ENCODE peak calls at places on chromosomes 2 and 18, in seven cellular contexts. T is testis, F is right cardiac atrium, Z is foreskin fibroblast, W is fibroblast of pulmonary artery, J is AG04450, X is stomach. C is an unnamed sample.
A peak's percentile ranks its signal among the peaks of the same experiment; 100 is the strongest.

GRCh38 chr2:112829247-112829646 is 7.3 kb downstream of the IL1B start:
- DNase-seq in T (no peak), F (no peak), Z (no peak), W (peak; percentile 63), J (no peak), X (no peak), C (no peak)

GRCh38 chr2:3307236-3307635 is 70.4 kb downstream of the EIPR1 start:
- DNase-seq in T (no peak), F (no peak), Z (no peak), W (no peak), J (no peak), X (no peak), C (no peak)

GRCh38 chr2:234564719-234565118 is 67.8 kb upstream of the ARL4C start:
- DNase-seq in T (no peak), F (no peak), Z (peak; percentile 56), W (peak; percentile 54), J (peak; percentile 49), X (no peak), C (no peak)

GRCh38 chr2:48114256-48114655 is 208.0 kb upstream of the FBXO11 start:
- DNase-seq in T (no peak), F (no peak), Z (peak; percentile 56), W (peak; percentile 89), J (no peak), X (peak; percentile 34), C (peak; percentile 83)

GRCh38 chr2:75375646-75376582 is 176.6 kb upstream of the TACR1 start:
- DNase-seq in T (no peak), F (no peak), Z (peak; percentile 29), W (no peak), J (no peak), X (no peak), C (no peak)

GRCh38 chr2:238701066-238701906 is 146.6 kb upstream of the TWIST2 start:
- DNase-seq in T (no peak), F (no peak), Z (no peak), W (no peak), J (no peak), X (no peak), C (no peak)

GRCh38 chr2:198371902-198372611 is 567.7 kb downstream of the PLCL1 start:
- DNase-seq in T (no peak), F (no peak), Z (peak; percentile 38), W (no peak), J (no peak), X (no peak), C (no peak)

GRCh38 chr18:67608909-67609308 is 92.4 kb upstream of the DSEL start:
- DNase-seq in T (no peak), F (no peak), Z (peak; percentile 32), W (peak; percentile 69), J (peak; percentile 7), X (no peak), C (no peak)

GRCh38 chr2:60992985-60993392 is 24.5 kb upstream of the PEX13 start:
- DNase-seq in T (no peak), F (no peak), Z (no peak), W (no peak), J (no peak), X (peak; percentile 40), C (peak; percentile 46)

GRCh38 chr2:86072271-86072858 is 33.3 kb downstream of the POLR1A start:
- DNase-seq in T (peak; percentile 40), F (peak; percentile 93), Z (no peak), W (peak; percentile 39), J (no peak), X (peak; percentile 82), C (peak; percentile 72)

DNA sequence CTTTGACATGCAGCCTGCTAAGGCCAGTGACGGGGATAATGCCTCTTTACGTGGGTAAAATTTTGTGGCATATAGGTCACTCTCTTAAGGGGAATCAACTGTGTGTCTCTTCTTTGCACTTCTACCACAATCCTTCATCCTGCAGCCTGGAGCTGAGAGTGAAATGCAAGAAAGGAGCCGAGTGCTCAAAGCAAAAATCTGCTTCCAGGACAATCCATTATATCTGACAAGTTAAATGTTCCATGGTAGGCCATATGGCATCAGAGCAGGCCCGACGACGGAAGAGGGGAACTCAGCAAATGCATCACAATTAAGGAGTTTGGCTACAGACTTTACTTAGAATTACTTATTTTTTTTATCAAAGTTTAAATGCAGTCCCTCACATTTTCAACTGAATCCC is 171.2 kb downstream of the TCF4 start:
- DNase-seq in T (no peak), F (no peak), Z (no peak), W (no peak), J (no peak), X (no peak), C (no peak)
- H3K4me3 ChIP-seq in T (no peak overlapping the region), F (no peak overlapping the region), Z (no peak overlapping the region), W (no peak overlapping the region), J (no peak overlapping the region), X (no peak overlapping the region), C (no peak overlapping the region)

GRCh38 chr18:7566244-7566586 is 901 bp upstream of the PTPRM start:
- DNase-seq in T (no peak), F (no peak), Z (no peak), W (no peak), J (no peak), X (no peak), C (no peak)
- H3K4me3 ChIP-seq in T (peak overlapping the region; percentile 67), F (peak overlapping the region; percentile 84), Z (peak overlapping the region; percentile 73), W (peak overlapping the region; percentile 65), J (peak overlapping the region; percentile 72), X (peak overlapping the region; percentile 87), C (peak overlapping the region; percentile 83)

GRCh38 chr2:157439792-157440186 is 4.1 kb downstream of the CYTIP start:
- DNase-seq in T (no peak), F (no peak), Z (no peak), W (no peak), J (no peak), X (no peak), C (peak; percentile 67)
- H3K4me3 ChIP-seq in T (no peak overlapping the region), F (no peak overlapping the region), Z (no peak overlapping the region), W (no peak overlapping the region), J (no peak overlapping the region), X (peak overlapping the region; percentile 23), C (peak overlapping the region; percentile 53)

GRCh38 chr2:216111122-216111521 is 2.0 kb downstream of the XRCC5 start:
- DNase-seq in T (no peak), F (peak; percentile 47), Z (no peak), W (no peak), J (no peak), X (no peak), C (no peak)
- H3K4me3 ChIP-seq in T (no peak overlapping the region), F (no peak overlapping the region), Z (no peak overlapping the region), W (no peak overlapping the region), J (no peak overlapping the region), X (no peak overlapping the region), C (no peak overlapping the region)

GRCh38 chr2:68765739-68766377 is 31.2 kb downstream of the ARHGAP25 start:
- DNase-seq in T (no peak), F (no peak), Z (no peak), W (peak; percentile 56), J (no peak), X (no peak), C (no peak)

GRCh38 chr2:68764041-68764780 is 29.6 kb downstream of the ARHGAP25 start:
- DNase-seq in T (no peak), F (no peak), Z (no peak), W (no peak), J (no peak), X (no peak), C (no peak)

GRCh38 chr2:68766378-68766845 is 31.8 kb downstream of the ARHGAP25 start:
- DNase-seq in T (peak; percentile 65), F (peak; percentile 77), Z (no peak), W (peak; percentile 93), J (no peak), X (peak; percentile 48), C (peak; percentile 85)

GRCh38 chr2:68762665-68763064 is 28.1 kb downstream of the ARHGAP25 start:
- DNase-seq in T (no peak), F (no peak), Z (no peak), W (peak; percentile 82), J (no peak), X (no peak), C (no peak)

GRCh38 chr2:68764781-68765385 is 30.3 kb downstream of the ARHGAP25 start:
- DNase-seq in T (no peak), F (no peak), Z (no peak), W (peak; percentile 91), J (peak; percentile 52), X (no peak), C (no peak)
- H3K4me3 ChIP-seq in T (no peak overlapping the region), F (no peak overlapping the region), Z (no peak overlapping the region), W (no peak overlapping the region), J (peak overlapping the region; percentile 25), X (no peak overlapping the region), C (peak overlapping the region; percentile 1)

GRCh38 chr2:19933351-19933981 is 31.7 kb upstream of the TTC32 start:
- DNase-seq in T (no peak), F (no peak), Z (peak; percentile 53), W (peak; percentile 88), J (peak; percentile 18), X (no peak), C (no peak)
- H3K4me3 ChIP-seq in T (no peak overlapping the region), F (no peak overlapping the region), Z (no peak overlapping the region), W (no peak overlapping the region), J (no peak overlapping the region), X (no peak overlapping the region), C (no peak overlapping the region)

GRCh38 chr2:111022630-111023029 is 98.1 kb upstream of the BCL2L11 start:
- DNase-seq in T (no peak), F (no peak), Z (no peak), W (no peak), J (no peak), X (no peak), C (no peak)
- H3K4me3 ChIP-seq in T (no peak overlapping the region), F (no peak overlapping the region), Z (no peak overlapping the region), W (no peak overlapping the region), J (no peak overlapping the region), X (no peak overlapping the region), C (no peak overlapping the region)

C was measured in Peyer's patch.